ENCODE peak calls at places on chromosomes 16 and 17, in eight cellular contexts. One of them, this sample, is unnamed.

GRCh38 chr16:87747626-87748025 is 18.2 kb downstream of the KLHDC4 start:
- DNase-seq in T-cell: no peak
- DNase-seq in HL-60: no peak
- DNase-seq in T-helper 17 cell: no peak
- DNase-seq in left lobe of liver: no peak
- DNase-seq in AG10803: no peak
- DNase-seq in effector memory CD8-positive, alpha-beta T cell: no peak
- DNase-seq in NCI-H1105 treated with DMSO at 0.1 percent for 48 hours: no peak
- DNase-seq in this sample: no peak

GRCh38 chr17:77392376-77393273 is 251.9 kb downstream of the SEC14L1 start:
- DNase-seq in T-cell: no peak
- DNase-seq in HL-60: no peak
- DNase-seq in T-helper 17 cell: no peak
- DNase-seq in left lobe of liver: peak
- DNase-seq in AG10803: peak
- DNase-seq in effector memory CD8-positive, alpha-beta T cell: no peak
- DNase-seq in NCI-H1105 treated with DMSO at 0.1 percent for 48 hours: no peak
- DNase-seq in this sample: no peak

GRCh38 chr16:72959301-72959996 is 88.5 kb downstream of the ZFHX3 start:
- DNase-seq in T-cell: no peak
- DNase-seq in HL-60: no peak
- DNase-seq in T-helper 17 cell: no peak
- DNase-seq in left lobe of liver: no peak
- DNase-seq in AG10803: no peak
- DNase-seq in effector memory CD8-positive, alpha-beta T cell: no peak
- DNase-seq in NCI-H1105 treated with DMSO at 0.1 percent for 48 hours: no peak
- DNase-seq in this sample: no peak

GRCh38 chr16:56549744-56550385 is 15.0 kb upstream of the MT4 start:
- DNase-seq in T-cell: no peak
- DNase-seq in HL-60: no peak
- DNase-seq in T-helper 17 cell: no peak
- DNase-seq in left lobe of liver: no peak
- DNase-seq in AG10803: no peak
- DNase-seq in effector memory CD8-positive, alpha-beta T cell: no peak
- DNase-seq in NCI-H1105 treated with DMSO at 0.1 percent for 48 hours: no peak
- DNase-seq in this sample: no peak

GRCh38 chr17:44385287-44386181 is 3.9 kb downstream of the ITGA2B start:
- DNase-seq in T-cell: peak
- DNase-seq in HL-60: peak
- DNase-seq in T-helper 17 cell: peak
- DNase-seq in left lobe of liver: peak
- DNase-seq in AG10803: peak
- DNase-seq in effector memory CD8-positive, alpha-beta T cell: peak
- DNase-seq in NCI-H1105 treated with DMSO at 0.1 percent for 48 hours: peak
- DNase-seq in this sample: peak

GRCh38 chr17:83161298-83162034 is 82.1 kb downstream of the METRNL start:
- DNase-seq in T-cell: no peak
- DNase-seq in HL-60: no peak
- DNase-seq in T-helper 17 cell: no peak
- DNase-seq in left lobe of liver: peak
- DNase-seq in AG10803: peak
- DNase-seq in effector memory CD8-positive, alpha-beta T cell: no peak
- DNase-seq in NCI-H1105 treated with DMSO at 0.1 percent for 48 hours: no peak
- DNase-seq in this sample: no peak

GRCh38 chr17:339193-340061 is 13.2 kb downstream of the RPH3AL start:
- DNase-seq in T-cell: no peak
- DNase-seq in HL-60: no peak
- DNase-seq in T-helper 17 cell: no peak
- DNase-seq in left lobe of liver: no peak
- DNase-seq in AG10803: no peak
- DNase-seq in effector memory CD8-positive, alpha-beta T cell: no peak
- DNase-seq in NCI-H1105 treated with DMSO at 0.1 percent for 48 hours: peak
- DNase-seq in this sample: no peak

GRCh38 chr16:57955572-57955971 is 15.4 kb downstream of the CNGB1 start:
- DNase-seq in T-cell: no peak
- DNase-seq in HL-60: no peak
- DNase-seq in T-helper 17 cell: no peak
- DNase-seq in left lobe of liver: no peak
- DNase-seq in AG10803: no peak
- DNase-seq in effector memory CD8-positive, alpha-beta T cell: no peak
- DNase-seq in NCI-H1105 treated with DMSO at 0.1 percent for 48 hours: no peak
- DNase-seq in this sample: no peak

GRCh38 chr17:74408830-74409229 is 23.1 kb upstream of the GPRC5C start:
- DNase-seq in T-cell: no peak
- DNase-seq in HL-60: no peak
- DNase-seq in T-helper 17 cell: no peak
- DNase-seq in left lobe of liver: no peak
- DNase-seq in AG10803: no peak
- DNase-seq in effector memory CD8-positive, alpha-beta T cell: no peak
- DNase-seq in NCI-H1105 treated with DMSO at 0.1 percent for 48 hours: peak
- DNase-seq in this sample: no peak

GRCh38 chr16:22191966-22192260 is 14.2 kb upstream of the EEF2K start:
- DNase-seq in T-cell: peak
- DNase-seq in HL-60: no peak
- DNase-seq in T-helper 17 cell: no peak
- DNase-seq in left lobe of liver: no peak
- DNase-seq in AG10803: no peak
- DNase-seq in effector memory CD8-positive, alpha-beta T cell: peak
- DNase-seq in NCI-H1105 treated with DMSO at 0.1 percent for 48 hours: peak
- DNase-seq in this sample: no peak

GRCh38 chr17:43324205-43324893 is 74.4 kb upstream of the ARL4D start:
- DNase-seq in T-cell: no peak
- DNase-seq in HL-60: no peak
- DNase-seq in T-helper 17 cell: no peak
- DNase-seq in left lobe of liver: no peak
- DNase-seq in AG10803: peak
- DNase-seq in effector memory CD8-positive, alpha-beta T cell: no peak
- DNase-seq in NCI-H1105 treated with DMSO at 0.1 percent for 48 hours: no peak
- DNase-seq in this sample: no peak

This sample was measured in naive thymus-derived CD4-positive, alpha-beta T cell.